ENCODE peak calls at places on chromosomes 13 and 19, in eight cellular contexts. N is mesenteric fat pad; C is GOT3; X is RWPE1; U is T1000; A is stimulated activated CD4-positive, alpha-beta T cell treated with anti-CD3 and anti-CD28 coated beads, Interleukin-2, amount 100 ng/mL, for 48 hours; D is activated CD4-positive, alpha-beta T cell treated with anti-CD3 and anti-CD28 coated beads for 36 hours; K is fibroblast of the aortic adventitia. W is an unnamed sample.
A peak's percentile ranks its signal among the peaks of the same experiment; 100 is the strongest.

GRCh38 chr13:31909889-31910551 is 121.6 kb upstream of the FRY start:
- DNase-seq in K (peak; percentile 83), X (peak; percentile 13), C (no peak), D (peak; percentile 69), N (no peak), A (peak; percentile 54), U (peak; percentile 2), W (peak; percentile 37)

GRCh38 chr13:30805603-30806011 is 70.3 kb downstream of the ALOX5AP start:
- DNase-seq in X (no peak), N (peak; percentile 51), A (no peak), U (no peak), D (no peak), K (no peak), C (no peak), W (peak; percentile 83)

GRCh38 chr13:46295531-46296464 is 84.1 kb downstream of the LRRC63 start:
- DNase-seq in U (no peak), N (no peak), C (no peak), K (peak; percentile 99), A (peak; percentile 27), D (peak; percentile 75), X (peak; percentile 22), W (peak; percentile 86)

GRCh38 chr13:41500501-41500900 is 43.2 kb downstream of the RGCC start:
- DNase-seq in A (no peak), X (peak; percentile 54), D (peak; percentile 66), U (no peak), C (no peak), N (no peak), K (no peak), W (peak; percentile 64)

GRCh38 chr19:58554494-58555368 is at the start of gene CHMP2A:
- DNase-seq in C (no peak), K (peak; percentile 96), D (peak; percentile 99), A (peak; percentile 97), N (peak; percentile 100), U (no peak), X (peak; percentile 97), W (peak; percentile 93)

GRCh38 chr13:52686381-52686780 is 33.7 kb downstream of the SUGT1 start:
- DNase-seq in C (no peak), X (no peak), K (no peak), D (no peak), A (no peak), N (no peak), U (no peak), W (no peak)

GRCh38 chr19:9381367-9381785 is 18.6 kb downstream of the ZNF177 start:
- DNase-seq in K (no peak), N (no peak), C (no peak), A (no peak), U (no peak), D (no peak), X (no peak), W (no peak)

GRCh38 chr13:20964904-20965303 is 62.4 kb upstream of the XPO4 start:
- DNase-seq in A (no peak), C (no peak), K (peak; percentile 17), U (no peak), X (no peak), N (no peak), D (no peak), W (no peak)

GRCh38 chr13:25371608-25372274 is at the start of gene ATP8A2:
- DNase-seq in D (no peak), X (no peak), U (no peak), N (no peak), C (no peak), A (no peak), K (no peak), W (no peak)

GRCh38 chr13:109974354-109974753 is 188.0 kb upstream of the IRS2 start:
- DNase-seq in C (no peak), N (no peak), A (no peak), D (no peak), U (no peak), K (peak; percentile 18), X (no peak), W (no peak)

GRCh38 chr13:109517516-109517915 is 268.9 kb downstream of the IRS2 start:
- DNase-seq in A (no peak), K (no peak), X (no peak), D (no peak), N (no peak), C (no peak), U (no peak), W (no peak)

GRCh38 chr13:46598140-46598819 is 45.3 kb downstream of the LRCH1 start:
- DNase-seq in U (no peak), A (no peak), C (no peak), D (no peak), K (no peak), X (no peak), N (no peak), W (no peak)

GRCh38 chr13:41548870-41549269 is 91.5 kb downstream of the RGCC start:
- DNase-seq in U (no peak), N (no peak), C (no peak), K (no peak), D (no peak), A (no peak), X (no peak), W (no peak)

GRCh38 chr13:45873491-45874360 is 22.2 kb upstream of the SIAH3 start:
- DNase-seq in K (peak; percentile 40), C (no peak), A (no peak), X (peak; percentile 44), U (no peak), N (no peak), D (no peak), W (peak; percentile 60)